ENCODE peak calls at places on chromosomes 13 and 19, in five cellular contexts. C is skeletal muscle cell, O is ascending aorta, X is colonic mucosa, D is fibroblast of the conjunctiva. K is an unnamed sample.

GRCh38 chr19:44644391-44645016 is 794 bp downstream of the PVR start:
- DNase-seq in D (no peak), X (peak), C (no peak), O (no peak), K (no peak)

GRCh38 chr19:47019431-47020041 is at the start of gene NPAS1:
- DNase-seq in O (no peak), C (no peak), D (no peak), X (no peak), K (no peak)

GRCh38 chr19:11375143-11375948 is 880 bp downstream of the SWSAP1 start:
- DNase-seq in X (peak), O (no peak), D (no peak), C (no peak), K (no peak)

GRCh38 chr13:110410000-110410399 is 102.9 kb downstream of the COL4A2 start:
- DNase-seq in O (no peak), X (no peak), D (no peak), C (no peak), K (no peak)

GRCh38 chr19:4543444-4543843 is 3.6 kb upstream of the LRG1 start:
- DNase-seq in O (no peak), D (no peak), C (no peak), X (no peak), K (no peak)

GRCh38 chr19:45391346-45391745 is 13.5 kb downstream of the PPP1R13L start:
- DNase-seq in O (no peak), X (no peak), C (no peak), D (no peak), K (no peak)

GRCh38 chr13:110474713-110475112 is 86.8 kb downstream of the RAB20 start:
- DNase-seq in D (no peak), O (no peak), X (no peak), C (no peak), K (no peak)

GRCh38 chr13:75326173-75327131 is 155.5 kb downstream of the TBC1D4 start:
- DNase-seq in O (no peak), C (no peak), D (no peak), X (no peak), K (no peak)

GRCh38 chr13:96490590-96490989 is 400.7 kb downstream of the HS6ST3 start:
- DNase-seq in O (no peak), D (no peak), X (no peak), C (no peak), K (no peak)

GRCh38 chr13:95083758-95084157 is 217.5 kb downstream of the ABCC4 start:
- DNase-seq in C (no peak), X (no peak), O (no peak), D (no peak), K (no peak)

GRCh38 chr13:105343134-105343806 is 1192.2 kb downstream of the EFNB2 start:
- DNase-seq in X (no peak), C (peak), D (peak), O (no peak), K (no peak)

GRCh38 chr19:4795400-4795799 is 3.9 kb downstream of the FEM1A start:
- DNase-seq in C (no peak), D (no peak), O (no peak), X (no peak), K (no peak)

K was measured in Peyer's patch.